ENCODE peak calls at places on chromosomes 5 and 9, in four cellular contexts. A, F, D and J are unnamed samples.

GRCh38 chr9:34493972-34494535 is 28.7 kb downstream of the ENHO start:
- DNase-seq in A (no peak), F (no peak), D (peak), J (no peak)

GRCh38 chr9:130129425-130130061 is 42.7 kb upstream of the NCS1 start:
- DNase-seq in A (no peak), F (peak), D (no peak), J (no peak)

GRCh38 chr5:131589510-131590348 is 45.3 kb downstream of the RAPGEF6 start:
- DNase-seq in D (no peak), F (no peak), A (no peak), J (no peak)

GRCh38 chr5:72378636-72379289 is 58.6 kb downstream of the PTCD2 start:
- DNase-seq in D (no peak), F (no peak), A (no peak), J (no peak)

GRCh38 chr5:143836161-143836725 is 24.3 kb downstream of the HMHB1 start:
- DNase-seq in D (no peak), A (no peak), F (no peak), J (no peak)

GRCh38 chr9:22040760-22041159 is 31.7 kb upstream of the CDKN2B start:
- DNase-seq in A (no peak), F (no peak), D (no peak), J (no peak)

GRCh38 chr9:113409883-113410206 is 630 bp downstream of the POLE3 start:
- DNase-seq in F (no peak), A (no peak), D (no peak), J (no peak)

GRCh38 chr9:109315889-109316640 is 4.8 kb downstream of the EPB41L4B start:
- DNase-seq in D (peak), A (peak), F (no peak), J (peak)

GRCh38 chr9:8534828-8535227 is 735.2 kb upstream of the DMAC1 start:
- DNase-seq in F (no peak), A (no peak), D (no peak), J (no peak)

GRCh38 chr5:23994581-23995370 is 487.4 kb downstream of the PRDM9 start:
- DNase-seq in F (no peak), D (no peak), A (no peak), J (no peak)

GRCh38 chr5:174327317-174327864 is 281.9 kb downstream of the NSG2 start:
- DNase-seq in F (no peak), A (no peak), D (peak), J (no peak)

GRCh38 chr9:87648606-87649005 is 77.3 kb upstream of the CTSL start:
- DNase-seq in A (no peak), D (no peak), F (no peak), J (no peak)

GRCh38 chr5:14286574-14287399 is 143.6 kb downstream of the TRIO start:
- DNase-seq in D (no peak), F (no peak), A (no peak), J (no peak)

GRCh38 chr5:33370135-33370472 is 70.7 kb upstream of the TARS1 start:
- DNase-seq in D (no peak), F (no peak), A (no peak), J (no peak)

GRCh38 chr5:82673460-82673859 is 395.3 kb upstream of the RPS23 start:
- DNase-seq in D (no peak), A (no peak), F (no peak), J (no peak)

GRCh38 chr5:72651779-72652178 is 144.6 kb upstream of the ZNF366 start:
- DNase-seq in A (no peak), D (no peak), F (no peak), J (no peak)

GRCh38 chr5:140800816-140801493 is at the start of gene PCDHA3:
- DNase-seq in A (no peak), D (no peak), F (no peak), J (no peak)

GRCh38 chr5:54278031-54278830 is 32.1 kb downstream of the ARL15 start:
- DNase-seq in A (no peak), D (no peak), F (no peak), J (no peak)

GRCh38 chr5:93428868-93429267 is 152.2 kb downstream of the NR2F1-AS1 start:
- DNase-seq in A (no peak), D (no peak), F (no peak), J (no peak)

GRCh38 chr9:14356376-14356775 is 42.4 kb upstream of the NFIB start:
- DNase-seq in F (no peak), D (no peak), A (no peak), J (peak)

GRCh38 chr5:154334406-154335041 is 111.3 kb upstream of the SAP30L start:
- DNase-seq in D (no peak), A (no peak), F (no peak), J (no peak)

GRCh38 chr5:60945760-60946253 is 802 bp downstream of the NDUFAF2 start:
- DNase-seq in D (peak), A (no peak), F (no peak), J (peak)

GRCh38 chr9:85007753-85008152 is 338.2 kb downstream of the NTRK2 start:
- DNase-seq in A (no peak), F (no peak), D (no peak), J (no peak)

GRCh38 chr9:99034149-99034548 is 70.8 kb upstream of the TGFBR1 start:
- DNase-seq in F (no peak), A (no peak), D (no peak), J (no peak)

GRCh38 chr9:133977421-133978201 is 14.5 kb downstream of the VAV2 start:
- DNase-seq in F (no peak), D (peak), A (no peak), J (no peak)

GRCh38 chr9:114777841-114778240 is 28.0 kb downstream of the TNFSF15 start:
- DNase-seq in A (no peak), F (no peak), D (no peak), J (no peak)

GRCh38 chr5:130715541-130715940 is 449.5 kb downstream of the HINT1 start:
- DNase-seq in D (no peak), A (no peak), F (no peak), J (no peak)

GRCh38 chr5:136382071-136382470 is 16.7 kb upstream of the TRPC7 start:
- DNase-seq in F (no peak), A (no peak), D (no peak), J (no peak)

GRCh38 chr5:166436857-166437256 is 1854.6 kb upstream of the WWC1 start:
- DNase-seq in F (no peak), D (no peak), A (no peak), J (no peak)

GRCh38 chr9:76433406-76433805 is 25.6 kb upstream of the GCNT1 start:
- DNase-seq in A (no peak), F (no peak), D (peak), J (no peak)

GRCh38 chr9:113890693-113891092 is 14.6 kb downstream of the ZNF618 start:
- DNase-seq in F (no peak), D (no peak), A (no peak), J (no peak)

GRCh38 chr9:31700252-31701045 is 684.0 kb upstream of the ACO1 start:
- DNase-seq in A (no peak), F (no peak), D (no peak), J (no peak)

GRCh38 chr9:31697956-31698355 is 686.5 kb upstream of the ACO1 start:
- DNase-seq in F (no peak), D (no peak), A (no peak), J (no peak)

DNA sequence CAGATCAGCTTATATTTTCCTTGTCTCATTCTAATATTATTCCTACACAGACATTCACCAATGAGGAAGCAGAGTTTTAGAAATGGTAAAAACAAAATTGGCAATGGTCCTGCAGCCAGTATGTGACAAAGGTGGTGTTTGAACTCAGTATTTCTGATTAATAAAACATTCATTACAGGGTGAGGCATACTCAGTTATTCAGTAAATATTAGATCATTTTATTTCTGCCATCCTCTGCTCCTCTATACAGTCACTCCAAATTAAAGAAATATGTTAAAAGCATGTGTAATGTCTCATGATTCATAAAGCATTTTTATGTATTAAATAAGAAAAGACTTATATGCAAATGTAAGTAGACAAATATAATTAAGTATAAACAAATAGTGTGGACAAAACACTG is 684.6 kb upstream of the ACO1 start:
- DNase-seq in A (no peak), F (no peak), D (no peak), J (no peak)
- H3K27ac ChIP-seq in A (no peak), F (no peak), D (no peak), J (no peak)

GRCh38 chr9:121649476-121650219 is 1.8 kb upstream of the DAB2IP start:
- DNase-seq in A (no peak), F (no peak), D (peak), J (no peak)

GRCh38 chr9:121651295-121652036 is at the start of gene DAB2IP:
- DNase-seq in D (peak), A (no peak), F (no peak), J (peak)

GRCh38 chr9:121652037-121652837 is 803 bp downstream of the DAB2IP start:
- DNase-seq in D (peak), A (no peak), F (no peak), J (no peak)

GRCh38 chr9:121650220-121651013 is 1.0 kb upstream of the DAB2IP start:
- DNase-seq in A (no peak), F (no peak), D (peak), J (peak)

DNA sequence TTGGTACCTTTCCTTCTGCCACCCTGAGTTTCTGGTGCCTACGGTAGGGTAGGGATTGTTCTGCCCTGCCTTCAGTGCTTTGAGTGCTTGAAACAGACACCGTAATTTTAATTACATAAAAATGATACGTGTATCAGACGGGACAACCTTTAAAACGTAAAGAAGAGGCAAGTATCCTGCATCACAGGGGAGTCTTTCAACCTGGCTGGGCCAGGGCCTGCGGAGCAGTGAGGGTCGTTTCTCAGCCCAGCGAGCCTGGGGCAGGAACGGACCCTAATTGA is 480 bp upstream of the DAB2IP start:
- DNase-seq in D (no peak), F (no peak), A (no peak), J (no peak)
- H3K27ac ChIP-seq in D (peak), F (no peak), A (peak), J (peak)

GRCh38 chr9:116468369-116468768 is 218.7 kb upstream of the TRIM32 start:
- DNase-seq in D (no peak), F (no peak), A (no peak), J (no peak)

GRCh38 chr9:116464987-116465571 is 222.0 kb upstream of the TRIM32 start:
- DNase-seq in F (no peak), A (no peak), D (no peak), J (no peak)

GRCh38 chr9:116465591-116466288 is 221.4 kb upstream of the TRIM32 start:
- DNase-seq in D (no peak), A (no peak), F (no peak), J (no peak)

GRCh38 chr9:116467740-116468351 is 219.3 kb upstream of the TRIM32 start:
- DNase-seq in A (no peak), F (no peak), D (no peak), J (no peak)

DNA sequence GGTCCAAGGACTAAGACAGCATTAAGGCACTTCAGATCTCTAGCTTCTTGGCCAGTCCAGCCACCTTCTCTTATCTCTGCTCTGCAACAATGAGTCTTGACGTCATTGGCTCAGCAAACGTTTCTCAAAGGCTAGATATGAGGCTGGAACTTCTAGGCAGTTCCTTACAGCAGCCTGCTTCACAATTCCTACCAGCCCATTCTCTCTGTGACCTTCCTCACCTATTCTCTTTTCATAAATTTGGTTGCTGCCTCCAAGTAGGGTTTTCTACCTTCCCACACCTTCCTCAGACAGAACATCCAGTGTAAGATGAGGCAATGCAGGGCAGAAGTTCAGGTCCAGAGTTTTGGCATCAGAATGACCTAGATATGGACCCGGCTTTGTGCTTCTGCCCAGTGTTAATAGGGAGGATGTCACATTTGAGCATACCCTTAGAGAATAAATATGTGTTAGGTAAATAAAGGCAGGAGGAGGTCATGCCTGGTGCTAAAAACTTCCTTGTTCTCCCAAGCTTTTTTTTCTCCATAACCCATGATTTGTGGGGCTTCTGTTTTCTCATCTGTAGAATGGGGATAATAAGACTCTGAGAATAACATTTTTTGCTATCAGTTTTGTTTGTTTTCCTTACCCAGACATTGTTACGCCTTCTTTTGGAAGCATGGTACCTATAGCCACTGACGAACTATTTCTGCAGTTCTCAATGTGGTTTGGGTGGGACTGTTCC is 220.7 kb upstream of the TRIM32 start:
- DNase-seq in D (no peak), A (no peak), F (no peak), J (no peak)
- H3K27ac ChIP-seq in D (no peak), A (no peak), F (peak), J (no peak)

DNA sequence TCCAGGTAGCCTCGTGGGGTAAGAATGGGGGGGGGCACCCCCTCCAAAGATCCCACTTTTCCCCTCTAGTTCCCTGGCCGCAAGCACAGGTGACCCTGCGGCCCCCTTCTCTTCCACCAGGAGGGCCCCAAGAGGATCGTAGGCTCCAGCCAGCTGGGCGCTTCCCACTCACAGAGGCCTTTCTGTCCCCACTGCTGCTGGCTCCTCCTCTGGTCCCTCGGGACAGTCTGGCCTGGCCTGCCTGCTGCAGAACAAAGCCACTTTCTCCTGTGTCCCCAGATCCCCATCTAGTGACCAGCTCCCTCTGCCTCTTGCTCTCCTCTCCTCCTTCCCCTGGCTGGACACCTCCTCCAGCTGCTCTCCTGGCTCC is 534 bp upstream of the SAPCD2 start:
- DNase-seq in D (peak), F (no peak), A (no peak), J (peak)
- H3K27ac ChIP-seq in D (peak), F (peak), A (peak), J (peak)